ENCODE peak calls at places on chromosomes 2 and 18, in six cellular contexts. M is A549, R is HepG2, O is NB4, A is K562, F is GM12878. H is an unnamed sample.

GRCh38 chr2:8729939-8730338 is 48.1 kb downstream of the ID2 start:
- DNase-seq in R (no peak), F (no peak), A (no peak), M (no peak), O (no peak), H (no peak)

GRCh38 chr2:25088817-25089485 is 47.1 kb downstream of the EFR3B start:
- DNase-seq in A (no peak), O (no peak), M (no peak), R (no peak), F (no peak), H (no peak)

GRCh38 chr18:61982475-61982874 is 89.7 kb upstream of the RNF152 start:
- DNase-seq in O (no peak), A (no peak), M (no peak), R (no peak), F (no peak), H (no peak)

GRCh38 chr2:42693013-42693575 is 70.8 kb downstream of the OXER1 start:
- DNase-seq in M (no peak), F (no peak), O (peak), A (peak), R (no peak), H (no peak)

GRCh38 chr2:169461143-169461542 is 18.2 kb upstream of the BBS5 start:
- DNase-seq in F (no peak), R (no peak), M (no peak), A (no peak), O (no peak), H (peak)

GRCh38 chr2:159612255-159612901 is 4.0 kb downstream of the BAZ2B start:
- DNase-seq in F (no peak), M (no peak), O (peak), R (no peak), A (peak), H (peak)

GRCh38 chr2:162934191-162934590 is 95.6 kb upstream of the KCNH7 start:
- DNase-seq in A (no peak), F (no peak), O (no peak), M (no peak), R (no peak), H (no peak)

GRCh38 chr18:6917082-6917481 is 187.6 kb downstream of the ARHGAP28 start:
- DNase-seq in F (no peak), A (no peak), R (no peak), O (no peak), M (no peak), H (no peak)

GRCh38 chr2:85537600-85538506 is 1.1 kb upstream of the MAT2A start:
- DNase-seq in A (peak), O (peak), R (peak), F (no peak), M (peak), H (peak)

GRCh38 chr2:224646242-224646846 is 61.2 kb upstream of the CUL3 start:
- DNase-seq in R (peak), F (no peak), A (peak), O (peak), M (peak), H (peak)

GRCh38 chr18:78754311-78755043 is 225.1 kb upstream of the SALL3 start:
- DNase-seq in M (no peak), O (no peak), R (no peak), A (no peak), F (no peak), H (no peak)

GRCh38 chr18:74019864-74020263 is 127.8 kb downstream of the FBXO15 start:
- DNase-seq in M (no peak), O (no peak), R (no peak), F (no peak), A (no peak), H (no peak)

GRCh38 chr2:8548871-8549221 is 133.0 kb upstream of the ID2 start:
- DNase-seq in M (no peak), F (no peak), R (no peak), A (no peak), O (no peak), H (no peak)

GRCh38 chr2:166612214-166612613 is 118.2 kb upstream of the SCN7A start:
- DNase-seq in F (no peak), M (no peak), O (no peak), A (no peak), R (no peak), H (no peak)

GRCh38 chr18:14122099-14122498 is 10.1 kb downstream of the ZNF519 start:
- DNase-seq in R (no peak), A (no peak), O (no peak), M (no peak), F (no peak), H (no peak)

GRCh38 chr18:54692463-54692862 is 101.4 kb downstream of the DYNAP start:
- DNase-seq in A (no peak), F (no peak), R (no peak), M (no peak), O (no peak), H (no peak)

GRCh38 chr18:54684786-54685185 is 93.7 kb downstream of the DYNAP start:
- DNase-seq in R (no peak), A (peak), F (no peak), O (no peak), M (no peak), H (peak)

GRCh38 chr18:54689319-54689718 is 98.3 kb downstream of the DYNAP start:
- DNase-seq in F (no peak), R (no peak), A (no peak), M (no peak), O (no peak), H (no peak)

DNA sequence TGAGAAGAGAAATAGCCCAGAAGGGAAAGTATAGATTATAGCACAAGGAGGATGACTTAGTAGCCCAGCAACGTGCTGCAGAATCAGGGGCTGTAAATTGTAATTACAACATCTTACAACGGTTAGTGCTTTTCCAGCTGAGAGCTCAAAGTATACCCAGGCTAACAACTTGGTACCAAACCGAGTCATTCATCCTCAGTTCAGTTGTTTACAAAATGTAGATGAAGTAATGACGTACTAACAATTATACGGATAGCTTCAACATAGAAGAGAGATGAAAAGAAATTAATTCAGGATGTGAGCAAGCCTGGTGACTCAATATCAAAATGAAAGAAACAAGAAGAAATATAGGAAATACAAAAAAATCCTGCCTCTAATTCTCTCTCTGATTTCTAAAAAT is 99.2 kb downstream of the DYNAP start:
- DNase-seq in R (no peak), A (no peak), M (no peak), O (no peak), F (no peak), H (peak)
- TF ChIP-seq MYC in R (no peak), A (no peak), M (no peak), O (no peak), F (no peak), H (no peak)

DNA sequence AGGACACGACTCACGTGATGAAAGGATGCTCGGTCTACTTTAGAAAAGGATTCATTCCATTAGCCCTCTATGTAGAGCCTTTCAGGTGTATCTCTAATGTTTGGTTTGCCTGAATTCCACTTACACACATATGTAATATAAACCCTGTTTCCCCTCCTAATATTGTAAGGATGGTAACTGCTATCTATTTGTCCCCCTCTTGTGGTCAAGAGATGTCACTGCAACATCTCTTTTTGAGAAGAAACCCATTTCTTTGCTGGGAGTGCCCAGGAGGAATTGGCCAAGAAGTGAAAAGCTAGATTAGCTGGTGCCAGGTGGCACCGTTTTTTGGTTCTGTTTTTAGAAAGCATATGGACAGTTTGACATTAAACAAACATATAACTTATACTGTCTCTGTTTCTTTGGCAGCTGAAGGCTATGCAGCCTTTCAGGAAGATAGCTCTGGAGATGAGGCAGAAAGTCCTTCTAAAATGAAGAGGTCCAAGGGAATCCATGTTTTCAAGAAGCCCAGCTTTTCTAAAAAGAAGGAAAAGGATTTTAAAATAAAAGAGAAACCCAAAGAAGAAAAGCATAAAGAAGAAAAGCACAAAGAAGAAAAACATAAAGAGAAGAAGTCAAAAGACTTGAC is 41.2 kb downstream of the RALBP1 start:
- DNase-seq in M (no peak), A (peak), O (peak), R (peak), F (peak), H (peak)
- TF ChIP-seq MYC in M (no peak), A (no peak), O (no peak), R (no peak), F (no peak), H (no peak)

GRCh38 chr18:9506046-9506792 is 30.9 kb downstream of the RALBP1 start:
- DNase-seq in R (no peak), O (no peak), F (no peak), M (no peak), A (peak), H (no peak)
- TF ChIP-seq MYC in R (no peak), O (no peak), F (no peak), M (no peak), A (no peak), H (no peak)

DNA sequence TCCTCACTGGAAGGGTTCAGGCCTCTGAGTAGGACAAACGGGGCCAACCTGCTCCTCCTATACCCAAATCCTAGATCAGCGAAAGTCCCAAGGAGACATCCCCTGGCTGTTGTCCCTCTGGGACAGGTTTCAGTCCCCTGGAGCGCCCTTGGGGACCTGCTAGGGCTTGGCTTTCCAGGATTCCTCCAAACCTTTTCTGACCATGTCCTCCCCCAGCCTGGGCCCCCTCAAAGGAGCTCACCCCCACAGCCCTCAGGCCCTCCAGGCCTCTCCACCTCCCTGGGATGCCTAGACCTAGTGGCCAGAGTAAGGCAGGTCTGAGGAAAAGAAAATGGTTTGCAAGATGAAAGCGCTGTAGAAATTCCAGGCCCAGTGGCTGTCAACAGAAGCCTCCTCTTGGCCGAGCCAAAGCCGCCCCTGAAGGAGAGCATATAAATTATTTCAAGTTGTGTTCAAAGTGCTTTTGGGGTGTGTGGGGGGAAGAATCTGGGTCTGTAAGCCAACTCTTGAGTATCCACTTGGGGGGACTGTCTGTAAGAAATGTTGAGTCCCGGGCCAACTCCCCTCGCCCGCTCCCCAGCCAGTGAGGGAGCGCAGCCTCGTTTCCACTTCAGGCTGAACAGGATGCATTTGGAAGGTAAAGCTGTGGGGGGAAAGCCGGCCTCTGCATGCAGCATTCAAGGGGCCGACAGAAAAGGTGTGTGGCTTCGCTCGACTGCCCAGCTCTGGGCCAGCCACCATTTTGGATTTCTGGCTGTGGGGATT is 158.6 kb downstream of the DYSF start:
- DNase-seq in F (no peak), R (no peak), O (no peak), M (no peak), A (no peak), H (no peak)
- TF ChIP-seq MYC in F (no peak), R (no peak), O (no peak), M (no peak), A (no peak), H (no peak)

H was measured in endothelial cell of umbilical vein.